ENCODE peak calls at places on chromosomes 1 and 21, in nine cellular contexts. V, W, L, F, O, X, U, S and Q are unnamed samples.
A peak's percentile ranks its signal among the peaks of the same experiment; 100 is the strongest.

GRCh38 chr21:42865361-42866160 is 13.8 kb downstream of the WDR4 start:
- DNase-seq in S (no peak), O (peak; percentile 80), L (no peak), V (no peak), U (no peak), F (no peak), X (no peak), W (peak; percentile 71), Q (no peak)

GRCh38 chr1:243408479-243408878 is 152.6 kb downstream of the SDCCAG8 start:
- DNase-seq in X (no peak), W (no peak), U (no peak), L (no peak), V (no peak), O (no peak), S (no peak), F (no peak), Q (no peak)

GRCh38 chr1:44855742-44856141 is 12.7 kb upstream of the PTCH2 start:
- DNase-seq in V (no peak), W (no peak), S (no peak), L (no peak), U (no peak), O (no peak), F (no peak), X (no peak), Q (no peak)

GRCh38 chr1:193479187-193479586 is 292.8 kb upstream of the B3GALT2 start:
- DNase-seq in F (no peak), W (no peak), X (no peak), O (no peak), V (no peak), U (no peak), L (no peak), S (no peak), Q (no peak)

GRCh38 chr21:35561076-35561475 is 499.2 kb downstream of the SETD4 start:
- DNase-seq in L (no peak), V (no peak), X (no peak), O (no peak), U (no peak), F (no peak), W (no peak), S (no peak), Q (no peak)

GRCh38 chr1:154961497-154962237 is at the start of gene PYGO2:
- DNase-seq in O (peak; percentile 81), S (peak; percentile 85), W (peak; percentile 83), U (peak; percentile 93), L (peak; percentile 79), F (peak; percentile 72), V (peak; percentile 84), X (peak; percentile 66), Q (peak; percentile 97)

GRCh38 chr1:85465791-85466134 is 804 bp upstream of the DDAH1 start:
- DNase-seq in L (no peak), F (no peak), W (no peak), V (no peak), O (no peak), S (no peak), U (no peak), X (peak; percentile 66), Q (no peak)

GRCh38 chr1:202088216-202088615 is 34.5 kb upstream of the GPR37L1 start:
- DNase-seq in L (no peak), V (no peak), S (no peak), X (no peak), U (no peak), W (no peak), O (no peak), F (no peak), Q (peak; percentile 81)

GRCh38 chr1:54362881-54363340 is 43.3 kb downstream of the SSBP3 start:
- DNase-seq in S (peak; percentile 21), F (no peak), X (peak; percentile 33), L (no peak), U (no peak), V (no peak), W (no peak), O (no peak), Q (peak; percentile 78)

GRCh38 chr1:54365020-54365797 is 41.0 kb downstream of the SSBP3 start:
- DNase-seq in O (no peak), X (no peak), S (no peak), L (no peak), F (peak; percentile 77), U (no peak), W (no peak), V (no peak), Q (no peak)

GRCh38 chr1:54363925-54364324 is 42.3 kb downstream of the SSBP3 start:
- DNase-seq in U (no peak), O (no peak), S (no peak), F (no peak), W (no peak), L (no peak), X (no peak), V (no peak), Q (no peak)

GRCh38 chr1:54365847-54366246 is 40.3 kb downstream of the SSBP3 start:
- DNase-seq in F (no peak), V (no peak), S (no peak), U (no peak), L (no peak), X (no peak), W (no peak), O (no peak), Q (no peak)

GRCh38 chr1:54364613-54365012 is 41.6 kb downstream of the SSBP3 start:
- DNase-seq in F (no peak), L (no peak), S (no peak), W (no peak), O (no peak), V (no peak), U (no peak), X (no peak), Q (no peak)
- H3K36me3 ChIP-seq in F (no peaks in the 10 kb centered on the region), L (peaks cover 1% of the 10 kb centered on the region), S (no peaks in the 10 kb centered on the region), W (no peaks in the 10 kb centered on the region), O (peaks cover 3% of the 10 kb centered on the region), V (no peaks in the 10 kb centered on the region), U (peaks cover 88% of the 10 kb centered on the region), X (peaks cover 4% of the 10 kb centered on the region), Q (peaks cover 65% of the 10 kb centered on the region)

GRCh38 chr1:246434335-246434734 is 72.7 kb downstream of the SMYD3 start:
- DNase-seq in X (no peak), V (no peak), L (no peak), W (no peak), U (no peak), S (no peak), O (no peak), F (no peak), Q (no peak)

DNA sequence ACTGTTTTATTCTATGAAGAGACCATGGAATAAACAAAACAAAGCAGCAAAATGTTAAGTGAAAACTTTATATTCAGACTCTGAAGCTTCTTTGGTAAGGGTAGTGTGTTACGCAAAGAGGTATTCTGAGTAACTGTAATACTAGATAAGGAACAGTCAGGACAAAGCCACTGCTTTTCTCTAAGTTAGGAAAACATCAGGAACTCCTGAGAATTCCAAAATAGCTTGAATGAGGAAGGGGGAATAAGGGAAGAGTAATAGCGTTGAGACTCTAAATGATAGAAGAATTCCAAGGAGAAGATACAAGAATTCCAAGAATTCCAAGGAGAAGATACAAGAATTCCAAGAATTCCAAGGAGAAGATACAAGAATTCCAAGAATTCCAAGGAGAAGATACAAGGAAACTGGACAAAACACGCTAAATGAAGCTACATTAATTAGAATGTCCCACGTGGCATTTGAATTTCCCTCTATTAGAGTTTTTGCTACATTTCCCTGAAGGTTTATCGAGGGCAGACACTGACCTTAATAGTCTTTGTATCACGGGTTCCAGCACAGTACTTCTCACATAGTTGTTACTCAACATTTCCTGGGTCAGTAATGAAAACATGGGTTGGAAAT is 71.5 kb downstream of the SMYD3 start:
- DNase-seq in X (peak; percentile 35), U (no peak), L (no peak), O (no peak), F (no peak), W (no peak), S (peak; percentile 68), V (no peak), Q (no peak)
- H3K27ac ChIP-seq in X (no peak overlapping the region), U (no peak overlapping the region), L (no peak overlapping the region), O (no peak overlapping the region), F (no peak overlapping the region), W (no peak overlapping the region), S (no peak overlapping the region), V (no peak overlapping the region), Q (no peak overlapping the region)

GRCh38 chr1:198929961-198930599 is 291.2 kb downstream of the PTPRC start:
- DNase-seq in S (peak; percentile 62), W (no peak), L (no peak), V (no peak), F (no peak), U (no peak), O (no peak), X (peak; percentile 31), Q (no peak)

GRCh38 chr1:198934414-198934813 is 295.6 kb downstream of the PTPRC start:
- DNase-seq in F (no peak), L (no peak), O (no peak), X (no peak), V (no peak), U (no peak), S (no peak), W (no peak), Q (no peak)

GRCh38 chr1:198934901-198935301 is 296.1 kb downstream of the PTPRC start:
- DNase-seq in F (no peak), U (no peak), O (no peak), W (no peak), L (no peak), S (peak; percentile 46), X (peak; percentile 51), V (no peak), Q (no peak)

GRCh38 chr1:198933506-198933905 is 294.7 kb downstream of the PTPRC start:
- DNase-seq in V (no peak), X (no peak), F (no peak), S (no peak), O (no peak), W (no peak), U (no peak), L (no peak), Q (no peak)

DNA sequence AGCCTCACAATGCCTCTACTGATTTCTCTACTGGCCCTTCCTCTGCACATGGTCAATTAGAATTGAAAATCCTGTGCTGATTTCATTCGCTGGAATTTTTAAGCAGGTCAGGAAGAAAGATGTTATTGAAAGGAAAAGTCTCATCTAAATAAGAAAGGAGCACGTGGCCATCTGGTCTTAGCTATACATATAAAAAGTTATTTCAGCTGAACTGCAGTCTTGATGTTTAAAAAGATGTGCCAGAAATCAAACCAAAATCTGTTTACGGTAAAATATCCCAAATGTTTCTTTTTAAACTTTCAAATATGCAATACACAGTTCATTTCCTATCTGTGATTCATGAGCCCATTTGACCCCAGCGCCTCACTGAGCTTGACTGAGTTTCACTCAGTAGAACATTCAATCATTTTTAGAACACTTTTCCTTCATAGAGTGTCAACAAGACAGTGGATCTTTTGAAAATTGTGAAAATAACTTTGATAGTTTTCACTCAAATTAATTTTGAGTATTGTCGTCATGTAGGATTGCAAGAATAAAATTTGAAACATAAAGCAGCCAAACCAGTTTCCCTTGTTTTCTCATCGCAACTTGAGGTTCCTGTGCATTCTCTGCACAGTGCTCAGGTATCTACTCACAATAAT is 293.6 kb downstream of the PTPRC start:
- DNase-seq in V (no peak), S (no peak), X (peak; percentile 75), F (no peak), W (no peak), L (no peak), O (no peak), U (no peak), Q (no peak)
- H3K4me3 ChIP-seq in V (no peak overlapping the region), S (no peak overlapping the region), X (no peak overlapping the region), F (no peak overlapping the region), W (no peak overlapping the region), L (no peak overlapping the region), O (no peak overlapping the region), U (no peak overlapping the region), Q (no peak overlapping the region)

DNA sequence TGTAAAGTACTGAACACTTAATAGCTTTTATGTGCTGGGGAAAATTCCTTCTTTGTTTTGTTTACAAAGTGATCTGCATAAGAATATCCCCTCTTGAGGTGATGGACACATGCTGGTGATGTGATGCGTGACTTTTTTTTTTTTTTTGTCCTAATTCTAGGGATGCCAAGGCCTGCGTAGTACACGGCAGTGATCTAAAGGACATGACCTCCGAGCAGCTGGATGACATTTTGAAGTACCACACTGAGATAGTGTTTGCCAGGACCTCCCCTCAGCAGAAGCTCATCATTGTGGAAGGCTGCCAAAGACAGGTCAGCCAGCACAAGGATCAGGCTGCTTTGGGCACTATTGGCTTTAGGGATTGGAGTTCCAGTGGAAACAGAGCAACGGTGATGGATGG is 24.7 kb downstream of the ATP1A1 start:
- DNase-seq in U (peak; percentile 24), S (no peak), O (no peak), F (no peak), L (no peak), W (no peak), V (no peak), X (no peak), Q (no peak)
- H3K36me3 ChIP-seq in U (peaks cover 100% of the 10 kb centered on the region), S (peaks cover 99% of the 10 kb centered on the region), O (peaks cover 60% of the 10 kb centered on the region), F (peaks cover 73% of the 10 kb centered on the region), L (peaks cover 63% of the 10 kb centered on the region), W (peaks cover 19% of the 10 kb centered on the region), V (peaks cover 100% of the 10 kb centered on the region), X (peaks cover 64% of the 10 kb centered on the region), Q (peaks cover 95% of the 10 kb centered on the region)